ENCODE peak calls at places on chromosome 22, in seven cellular contexts. One of them, this sample, is unnamed.

GRCh38 chr22:31753005-31753633 is 700 bp upstream of the DEPDC5 start:
- DNase-seq in transverse colon: peak
- DNase-seq in BE2C: peak
- DNase-seq in GM06990: peak
- DNase-seq in B cell: no peak
- DNase-seq in gastrocnemius medialis: peak
- DNase-seq in lower lobe of right lung: peak
- DNase-seq in this sample: peak

GRCh38 chr22:29231971-29232959 is 26.6 kb downstream of the EMID1 start:
- DNase-seq in transverse colon: no peak
- DNase-seq in BE2C: no peak
- DNase-seq in GM06990: no peak
- DNase-seq in B cell: no peak
- DNase-seq in gastrocnemius medialis: no peak
- DNase-seq in lower lobe of right lung: no peak
- DNase-seq in this sample: no peak

GRCh38 chr22:28629420-28630184 is 50.0 kb downstream of the TTC28 start:
- DNase-seq in transverse colon: no peak
- DNase-seq in BE2C: no peak
- DNase-seq in GM06990: no peak
- DNase-seq in B cell: no peak
- DNase-seq in gastrocnemius medialis: no peak
- DNase-seq in lower lobe of right lung: no peak
- DNase-seq in this sample: no peak

GRCh38 chr22:43550024-43550620 is 138.3 kb downstream of the MPPED1 start:
- DNase-seq in transverse colon: no peak
- DNase-seq in BE2C: no peak
- DNase-seq in GM06990: no peak
- DNase-seq in B cell: no peak
- DNase-seq in gastrocnemius medialis: no peak
- DNase-seq in lower lobe of right lung: no peak
- DNase-seq in this sample: no peak

GRCh38 chr22:25563757-25564319 is 637 bp upstream of the GRK3 start:
- DNase-seq in transverse colon: peak
- DNase-seq in BE2C: peak
- DNase-seq in GM06990: no peak
- DNase-seq in B cell: peak
- DNase-seq in gastrocnemius medialis: no peak
- DNase-seq in lower lobe of right lung: peak
- DNase-seq in this sample: peak

GRCh38 chr22:24526191-24526590 is 28.7 kb downstream of the GUCD1 start:
- DNase-seq in transverse colon: no peak
- DNase-seq in BE2C: no peak
- DNase-seq in GM06990: no peak
- DNase-seq in B cell: no peak
- DNase-seq in gastrocnemius medialis: no peak
- DNase-seq in lower lobe of right lung: no peak
- DNase-seq in this sample: no peak

GRCh38 chr22:45248832-45249561 is 8.3 kb upstream of the KIAA0930 start:
- DNase-seq in transverse colon: no peak
- DNase-seq in BE2C: no peak
- DNase-seq in GM06990: peak
- DNase-seq in B cell: no peak
- DNase-seq in gastrocnemius medialis: no peak
- DNase-seq in lower lobe of right lung: no peak
- DNase-seq in this sample: peak

GRCh38 chr22:31752096-31752847 is 1.5 kb upstream of the DEPDC5 start:
- DNase-seq in transverse colon: no peak
- DNase-seq in BE2C: peak
- DNase-seq in GM06990: no peak
- DNase-seq in B cell: no peak
- DNase-seq in gastrocnemius medialis: no peak
- DNase-seq in lower lobe of right lung: no peak
- DNase-seq in this sample: no peak

GRCh38 chr22:48652796-48653195 is 1174.9 kb downstream of the BRD1 start:
- DNase-seq in transverse colon: no peak
- DNase-seq in BE2C: no peak
- DNase-seq in GM06990: no peak
- DNase-seq in B cell: no peak
- DNase-seq in gastrocnemius medialis: no peak
- DNase-seq in lower lobe of right lung: no peak
- DNase-seq in this sample: no peak
- TF ChIP-seq CTCF in transverse colon: no peak
- TF ChIP-seq CTCF in BE2C: no peak
- TF ChIP-seq CTCF in GM06990: no peak
- TF ChIP-seq CTCF in B cell: no peak
- TF ChIP-seq CTCF in gastrocnemius medialis: no peak
- TF ChIP-seq CTCF in lower lobe of right lung: no peak
- TF ChIP-seq CTCF in this sample: no peak

DNA sequence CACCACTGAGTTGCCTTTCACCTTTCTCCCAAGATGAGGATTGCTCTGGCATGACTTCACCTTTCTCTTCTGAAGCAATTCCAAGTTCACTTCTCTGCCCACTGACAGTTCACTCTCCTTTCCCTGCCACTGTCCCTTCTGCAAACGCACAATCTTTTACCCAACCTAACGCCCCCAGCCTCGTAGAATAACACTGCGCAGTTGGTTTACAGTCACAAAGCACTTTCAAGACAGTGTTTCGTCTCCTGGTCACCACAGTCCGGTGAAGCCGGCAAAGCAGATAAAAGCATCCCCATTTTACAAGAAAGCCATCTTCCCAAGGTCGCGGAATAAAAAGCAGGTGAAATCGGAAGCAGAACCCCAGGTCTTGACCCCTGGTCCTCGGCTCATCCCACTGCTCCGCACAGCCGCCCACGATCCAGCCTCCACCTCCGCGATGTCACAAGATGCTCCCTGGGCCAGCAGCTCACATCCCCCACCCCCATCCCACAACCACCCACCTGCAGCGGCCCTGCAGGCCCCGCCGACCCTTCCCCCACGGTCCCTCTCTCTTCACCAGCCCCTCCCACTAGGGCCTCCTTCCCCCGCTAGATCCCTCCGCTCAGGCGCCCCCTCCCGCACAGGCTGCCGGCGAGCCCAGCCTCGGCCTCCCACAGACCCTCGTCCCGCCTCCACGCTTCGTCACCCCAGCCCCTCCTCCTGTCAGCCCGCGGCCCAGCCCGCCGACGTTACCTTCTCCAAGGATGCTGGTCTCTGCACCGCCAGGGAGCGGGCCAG is 585 bp downstream of the PI4KA start:
- DNase-seq in transverse colon: peak
- DNase-seq in BE2C: peak
- DNase-seq in GM06990: peak
- DNase-seq in B cell: peak
- DNase-seq in gastrocnemius medialis: peak
- DNase-seq in lower lobe of right lung: peak
- DNase-seq in this sample: peak
- TF ChIP-seq CTCF in transverse colon: no peak
- TF ChIP-seq CTCF in BE2C: no peak
- TF ChIP-seq CTCF in GM06990: no peak
- TF ChIP-seq CTCF in B cell: no peak
- TF ChIP-seq CTCF in gastrocnemius medialis: no peak
- TF ChIP-seq CTCF in lower lobe of right lung: no peak
- TF ChIP-seq CTCF in this sample: no peak

GRCh38 chr22:50148991-50149721 is 21.4 kb upstream of the PANX2 start:
- DNase-seq in transverse colon: peak
- DNase-seq in BE2C: peak
- DNase-seq in GM06990: peak
- DNase-seq in B cell: peak
- DNase-seq in gastrocnemius medialis: no peak
- DNase-seq in lower lobe of right lung: peak
- DNase-seq in this sample: peak
- TF ChIP-seq CTCF in transverse colon: peak
- TF ChIP-seq CTCF in BE2C: peak
- TF ChIP-seq CTCF in GM06990: peak
- TF ChIP-seq CTCF in B cell: peak
- TF ChIP-seq CTCF in gastrocnemius medialis: no peak
- TF ChIP-seq CTCF in lower lobe of right lung: peak
- TF ChIP-seq CTCF in this sample: peak

GRCh38 chr22:37604074-37604473 is 4.6 kb upstream of the GGA1 start:
- DNase-seq in transverse colon: no peak
- DNase-seq in BE2C: no peak
- DNase-seq in GM06990: no peak
- DNase-seq in B cell: no peak
- DNase-seq in gastrocnemius medialis: no peak
- DNase-seq in lower lobe of right lung: no peak
- DNase-seq in this sample: no peak

GRCh38 chr22:37601540-37602442 is 6.8 kb upstream of the GGA1 start:
- DNase-seq in transverse colon: peak
- DNase-seq in BE2C: peak
- DNase-seq in GM06990: no peak
- DNase-seq in B cell: no peak
- DNase-seq in gastrocnemius medialis: no peak
- DNase-seq in lower lobe of right lung: no peak
- DNase-seq in this sample: no peak

GRCh38 chr22:37594237-37594636 is 14.3 kb upstream of the LGALS2 start:
- DNase-seq in transverse colon: no peak
- DNase-seq in BE2C: no peak
- DNase-seq in GM06990: no peak
- DNase-seq in B cell: no peak
- DNase-seq in gastrocnemius medialis: no peak
- DNase-seq in lower lobe of right lung: no peak
- DNase-seq in this sample: no peak

GRCh38 chr22:37601203-37601539 is 7.5 kb upstream of the GGA1 start:
- DNase-seq in transverse colon: no peak
- DNase-seq in BE2C: no peak
- DNase-seq in GM06990: no peak
- DNase-seq in B cell: no peak
- DNase-seq in gastrocnemius medialis: no peak
- DNase-seq in lower lobe of right lung: no peak
- DNase-seq in this sample: no peak

DNA sequence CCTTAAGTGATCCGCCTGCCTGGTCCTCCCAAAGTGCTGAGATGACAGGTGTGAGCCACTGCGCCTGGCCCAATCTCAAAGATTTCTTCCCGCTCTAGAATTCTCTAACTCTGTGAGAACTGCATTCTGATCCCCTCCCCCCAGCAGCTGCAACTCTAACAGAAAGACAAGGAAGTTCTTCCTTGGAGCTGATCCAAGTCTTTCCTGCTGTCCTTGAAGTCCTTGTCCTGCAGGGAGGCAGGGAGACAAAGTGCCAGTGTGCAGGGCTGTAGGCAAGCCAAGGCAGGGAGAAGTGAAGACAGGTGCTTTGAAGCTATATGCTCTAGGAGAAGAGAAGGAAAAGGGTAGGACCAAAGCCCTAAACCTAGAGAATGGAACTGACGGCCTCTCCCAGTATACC is 9.5 kb upstream of the GGA1 start:
- DNase-seq in transverse colon: peak
- DNase-seq in BE2C: no peak
- DNase-seq in GM06990: no peak
- DNase-seq in B cell: no peak
- DNase-seq in gastrocnemius medialis: no peak
- DNase-seq in lower lobe of right lung: no peak
- DNase-seq in this sample: no peak
- TF ChIP-seq CTCF in transverse colon: no peak
- TF ChIP-seq CTCF in BE2C: no peak
- TF ChIP-seq CTCF in GM06990: no peak
- TF ChIP-seq CTCF in B cell: no peak
- TF ChIP-seq CTCF in gastrocnemius medialis: no peak
- TF ChIP-seq CTCF in lower lobe of right lung: no peak
- TF ChIP-seq CTCF in this sample: no peak

GRCh38 chr22:37887610-37888378 is 18.3 kb upstream of the MICALL1 start:
- DNase-seq in transverse colon: no peak
- DNase-seq in BE2C: no peak
- DNase-seq in GM06990: no peak
- DNase-seq in B cell: no peak
- DNase-seq in gastrocnemius medialis: no peak
- DNase-seq in lower lobe of right lung: no peak
- DNase-seq in this sample: no peak
- TF ChIP-seq CTCF in transverse colon: peak
- TF ChIP-seq CTCF in BE2C: peak
- TF ChIP-seq CTCF in GM06990: no peak
- TF ChIP-seq CTCF in B cell: peak
- TF ChIP-seq CTCF in gastrocnemius medialis: peak
- TF ChIP-seq CTCF in lower lobe of right lung: peak
- TF ChIP-seq CTCF in this sample: no peak

GRCh38 chr22:27317156-27317555 is 484.4 kb downstream of the MN1 start:
- DNase-seq in transverse colon: peak
- DNase-seq in BE2C: no peak
- DNase-seq in GM06990: no peak
- DNase-seq in B cell: no peak
- DNase-seq in gastrocnemius medialis: no peak
- DNase-seq in lower lobe of right lung: no peak
- DNase-seq in this sample: no peak
- TF ChIP-seq CTCF in transverse colon: no peak
- TF ChIP-seq CTCF in BE2C: peak
- TF ChIP-seq CTCF in GM06990: no peak
- TF ChIP-seq CTCF in B cell: no peak
- TF ChIP-seq CTCF in gastrocnemius medialis: no peak
- TF ChIP-seq CTCF in lower lobe of right lung: no peak
- TF ChIP-seq CTCF in this sample: no peak

This sample was measured in GM13976.